ENCODE peak calls at places on chromosomes 11 and 22, in five cellular contexts. One of them, this sample, is unnamed.

GRCh38 chr11:88418508-88418907 is 81.0 kb upstream of the CTSC start:
- DNase-seq in foreskin fibroblast: no peak
- DNase-seq in NCI-H1694 treated with DMSO at 0.1 percent for 48 hours: no peak
- DNase-seq in transverse colon: no peak
- DNase-seq in SJCRH30: no peak
- DNase-seq in this sample: no peak

GRCh38 chr22:39148727-39149535 is 3.5 kb downstream of the CBX7 start:
- DNase-seq in transverse colon: peak; percentile 72
- DNase-seq in SJCRH30: no peak
- DNase-seq in foreskin fibroblast: no peak
- DNase-seq in NCI-H1694 treated with DMSO at 0.1 percent for 48 hours: no peak
- DNase-seq in this sample: peak; percentile 61

GRCh38 chr11:64823568-64824119 is 13.3 kb upstream of the MEN1 start:
- DNase-seq in transverse colon: no peak
- DNase-seq in foreskin fibroblast: no peak
- DNase-seq in NCI-H1694 treated with DMSO at 0.1 percent for 48 hours: no peak
- DNase-seq in SJCRH30: no peak
- DNase-seq in this sample: no peak

GRCh38 chr22:17120281-17120680 is 879 bp downstream of the TMEM121B start:
- DNase-seq in foreskin fibroblast: peak; percentile 16
- DNase-seq in NCI-H1694 treated with DMSO at 0.1 percent for 48 hours: no peak
- DNase-seq in transverse colon: peak; percentile 34
- DNase-seq in SJCRH30: peak; percentile 69
- DNase-seq in this sample: no peak

GRCh38 chr11:87589082-87589481 is 551.3 kb downstream of the TMEM135 start:
- DNase-seq in SJCRH30: no peak
- DNase-seq in transverse colon: no peak
- DNase-seq in foreskin fibroblast: no peak
- DNase-seq in NCI-H1694 treated with DMSO at 0.1 percent for 48 hours: no peak
- DNase-seq in this sample: no peak

GRCh38 chr22:37095113-37095512 is 14.4 kb downstream of the TMPRSS6 start:
- DNase-seq in foreskin fibroblast: no peak
- DNase-seq in NCI-H1694 treated with DMSO at 0.1 percent for 48 hours: no peak
- DNase-seq in SJCRH30: no peak
- DNase-seq in transverse colon: no peak
- DNase-seq in this sample: no peak

GRCh38 chr11:5441414-5441813 is at the start of gene OR51I1:
- DNase-seq in SJCRH30: no peak
- DNase-seq in foreskin fibroblast: no peak
- DNase-seq in transverse colon: no peak
- DNase-seq in NCI-H1694 treated with DMSO at 0.1 percent for 48 hours: no peak
- DNase-seq in this sample: no peak

GRCh38 chr11:45412033-45412432 is 125.9 kb upstream of the SYT13 start:
- DNase-seq in SJCRH30: no peak
- DNase-seq in transverse colon: no peak
- DNase-seq in NCI-H1694 treated with DMSO at 0.1 percent for 48 hours: no peak
- DNase-seq in foreskin fibroblast: no peak
- DNase-seq in this sample: no peak

GRCh38 chr11:75195164-75195962 is 44.5 kb downstream of the SLCO2B1 start:
- DNase-seq in foreskin fibroblast: no peak
- DNase-seq in transverse colon: peak; percentile 22
- DNase-seq in NCI-H1694 treated with DMSO at 0.1 percent for 48 hours: no peak
- DNase-seq in SJCRH30: no peak
- DNase-seq in this sample: peak; percentile 26

GRCh38 chr22:36383110-36383581 is 4.6 kb downstream of the MYH9 start:
- DNase-seq in transverse colon: peak; percentile 83
- DNase-seq in SJCRH30: peak; percentile 23
- DNase-seq in NCI-H1694 treated with DMSO at 0.1 percent for 48 hours: no peak
- DNase-seq in foreskin fibroblast: peak; percentile 81
- DNase-seq in this sample: no peak

GRCh38 chr11:115580927-115581680 is 76.9 kb upstream of the CADM1 start:
- DNase-seq in foreskin fibroblast: no peak
- DNase-seq in NCI-H1694 treated with DMSO at 0.1 percent for 48 hours: no peak
- DNase-seq in transverse colon: peak; percentile 35
- DNase-seq in SJCRH30: peak; percentile 67
- DNase-seq in this sample: no peak

GRCh38 chr11:43545610-43546009 is 134.9 kb upstream of the HSD17B12 start:
- DNase-seq in transverse colon: no peak
- DNase-seq in foreskin fibroblast: no peak
- DNase-seq in SJCRH30: no peak
- DNase-seq in NCI-H1694 treated with DMSO at 0.1 percent for 48 hours: no peak
- DNase-seq in this sample: no peak

GRCh38 chr11:84476581-84476980 is 1150.6 kb downstream of the DLG2 start:
- DNase-seq in foreskin fibroblast: no peak
- DNase-seq in transverse colon: no peak
- DNase-seq in SJCRH30: peak; percentile 31
- DNase-seq in NCI-H1694 treated with DMSO at 0.1 percent for 48 hours: no peak
- DNase-seq in this sample: no peak

GRCh38 chr11:13114566-13115465 is 105.7 kb downstream of the RASSF10 start:
- DNase-seq in NCI-H1694 treated with DMSO at 0.1 percent for 48 hours: peak; percentile 1
- DNase-seq in SJCRH30: peak; percentile 80
- DNase-seq in foreskin fibroblast: no peak
- DNase-seq in transverse colon: peak; percentile 26
- DNase-seq in this sample: no peak

GRCh38 chr11:910044-910588 is 494 bp downstream of the CHID1 start:
- DNase-seq in foreskin fibroblast: no peak
- DNase-seq in SJCRH30: no peak
- DNase-seq in NCI-H1694 treated with DMSO at 0.1 percent for 48 hours: no peak
- DNase-seq in transverse colon: no peak
- DNase-seq in this sample: no peak

GRCh38 chr11:27362032-27362431 is 983 bp downstream of the CCDC34 start:
- DNase-seq in foreskin fibroblast: no peak
- DNase-seq in NCI-H1694 treated with DMSO at 0.1 percent for 48 hours: no peak
- DNase-seq in SJCRH30: no peak
- DNase-seq in transverse colon: no peak
- DNase-seq in this sample: no peak

GRCh38 chr22:26922804-26923203 is 265.4 kb downstream of the MIAT start:
- DNase-seq in SJCRH30: peak; percentile 49
- DNase-seq in foreskin fibroblast: no peak
- DNase-seq in NCI-H1694 treated with DMSO at 0.1 percent for 48 hours: no peak
- DNase-seq in transverse colon: no peak
- DNase-seq in this sample: no peak

GRCh38 chr11:117381481-117381880 is 53.8 kb downstream of the CEP164 start:
- DNase-seq in SJCRH30: no peak
- DNase-seq in NCI-H1694 treated with DMSO at 0.1 percent for 48 hours: no peak
- DNase-seq in foreskin fibroblast: no peak
- DNase-seq in transverse colon: no peak
- DNase-seq in this sample: no peak

GRCh38 chr22:43467571-43467970 is 55.8 kb downstream of the MPPED1 start:
- DNase-seq in foreskin fibroblast: no peak
- DNase-seq in NCI-H1694 treated with DMSO at 0.1 percent for 48 hours: no peak
- DNase-seq in SJCRH30: no peak
- DNase-seq in transverse colon: no peak
- DNase-seq in this sample: no peak

GRCh38 chr11:9834281-9834680 is 170.4 kb downstream of the SWAP70 start:
- DNase-seq in foreskin fibroblast: no peak
- DNase-seq in SJCRH30: no peak
- DNase-seq in NCI-H1694 treated with DMSO at 0.1 percent for 48 hours: no peak
- DNase-seq in transverse colon: no peak
- DNase-seq in this sample: no peak

GRCh38 chr11:71426413-71426812 is 21.8 kb downstream of the DHCR7 start:
- DNase-seq in foreskin fibroblast: no peak
- DNase-seq in NCI-H1694 treated with DMSO at 0.1 percent for 48 hours: no peak
- DNase-seq in transverse colon: no peak
- DNase-seq in SJCRH30: no peak
- DNase-seq in this sample: no peak

GRCh38 chr22:43917523-43917922 is 6.1 kb upstream of the PNPLA3 start:
- DNase-seq in NCI-H1694 treated with DMSO at 0.1 percent for 48 hours: no peak
- DNase-seq in transverse colon: no peak
- DNase-seq in foreskin fibroblast: no peak
- DNase-seq in SJCRH30: no peak
- DNase-seq in this sample: no peak

GRCh38 chr11:96084610-96085348 is 160.9 kb upstream of the MTMR2 start:
- DNase-seq in transverse colon: no peak
- DNase-seq in NCI-H1694 treated with DMSO at 0.1 percent for 48 hours: no peak
- DNase-seq in SJCRH30: no peak
- DNase-seq in foreskin fibroblast: no peak
- DNase-seq in this sample: no peak

GRCh38 chr11:44681698-44682097 is 45.1 kb upstream of the TSPAN18 start:
- DNase-seq in transverse colon: no peak
- DNase-seq in foreskin fibroblast: peak; percentile 16
- DNase-seq in NCI-H1694 treated with DMSO at 0.1 percent for 48 hours: no peak
- DNase-seq in SJCRH30: no peak
- DNase-seq in this sample: no peak

GRCh38 chr22:40463017-40463631 is 92.7 kb downstream of the SGSM3 start:
- DNase-seq in transverse colon: peak; percentile 27
- DNase-seq in SJCRH30: no peak
- DNase-seq in NCI-H1694 treated with DMSO at 0.1 percent for 48 hours: no peak
- DNase-seq in foreskin fibroblast: no peak
- DNase-seq in this sample: no peak

GRCh38 chr11:86047275-86047991 is 21.5 kb downstream of the PICALM start:
- DNase-seq in NCI-H1694 treated with DMSO at 0.1 percent for 48 hours: no peak
- DNase-seq in SJCRH30: no peak
- DNase-seq in foreskin fibroblast: peak; percentile 65
- DNase-seq in transverse colon: no peak
- DNase-seq in this sample: no peak

GRCh38 chr22:49999063-49999900 is 13.3 kb downstream of the IL17REL start:
- DNase-seq in foreskin fibroblast: no peak
- DNase-seq in NCI-H1694 treated with DMSO at 0.1 percent for 48 hours: no peak
- DNase-seq in transverse colon: peak; percentile 37
- DNase-seq in SJCRH30: no peak
- DNase-seq in this sample: no peak

GRCh38 chr11:66950113-66950535 is 8.1 kb downstream of the PC start:
- DNase-seq in NCI-H1694 treated with DMSO at 0.1 percent for 48 hours: no peak
- DNase-seq in transverse colon: peak; percentile 57
- DNase-seq in SJCRH30: peak; percentile 82
- DNase-seq in foreskin fibroblast: peak; percentile 78
- DNase-seq in this sample: no peak

This sample was measured in dorsolateral prefrontal cortex.